ENCODE peak calls at places on chromosomes 16 and 17, in six cellular contexts. S is H1, U is IMR-90, O is H9, X is neuronal stem cell, M is mesendoderm. J is an unnamed sample.

GRCh38 chr16:65660390-65660789 is 538.5 kb upstream of the CDH11 start:
- DNase-seq in S (no peak), U (peak), O (no peak), X (no peak), M (no peak), J (no peak)

GRCh38 chr16:30179195-30179594 is 4.2 kb upstream of the CORO1A start:
- DNase-seq in S (no peak), U (no peak), O (no peak), X (no peak), M (no peak), J (no peak)

GRCh38 chr16:79769320-79770243 is 169.0 kb upstream of the MAF start:
- DNase-seq in S (no peak), U (no peak), O (no peak), X (no peak), M (no peak), J (no peak)

GRCh38 chr16:2456551-2457153 is 3.3 kb upstream of the TEDC2 start:
- DNase-seq in S (no peak), U (no peak), O (no peak), X (no peak), M (no peak), J (no peak)

GRCh38 chr16:21684199-21684598 is 20.4 kb downstream of the OTOA start:
- DNase-seq in S (no peak), U (no peak), O (peak), X (no peak), M (peak), J (no peak)

GRCh38 chr16:30786936-30787612 is at the start of gene ZNF629:
- DNase-seq in S (no peak), U (peak), O (peak), X (peak), M (peak), J (peak)

GRCh38 chr16:2015117-2015946 is 4.3 kb upstream of the NPW start:
- DNase-seq in S (no peak), U (peak), O (no peak), X (no peak), M (no peak), J (peak)

GRCh38 chr17:5838661-5839300 is 231.4 kb upstream of the WSCD1 start:
- DNase-seq in S (no peak), U (no peak), O (peak), X (no peak), M (no peak), J (no peak)

GRCh38 chr17:50064253-50064991 is 8.5 kb downstream of the ITGA3 start:
- DNase-seq in S (no peak), U (peak), O (no peak), X (no peak), M (peak), J (peak)

GRCh38 chr17:45101883-45102811 is 30.2 kb downstream of the PLCD3 start:
- DNase-seq in S (no peak), U (no peak), O (peak), X (no peak), M (no peak), J (peak)

GRCh38 chr17:47717261-47717697 is 15.8 kb upstream of the TBX21 start:
- DNase-seq in S (no peak), U (no peak), O (no peak), X (no peak), M (no peak), J (no peak)

GRCh38 chr16:1723450-1724147 is 17.6 kb downstream of the MAPK8IP3 start:
- DNase-seq in S (no peak), U (peak), O (no peak), X (no peak), M (peak), J (peak)

GRCh38 chr17:64780096-64781012 is 118.2 kb upstream of the SMURF2 start:
- DNase-seq in S (no peak), U (no peak), O (peak), X (no peak), M (peak), J (peak)

GRCh38 chr17:7716901-7717755 is at the start of gene DNAH2:
- DNase-seq in S (peak), U (peak), O (peak), X (peak), M (peak), J (peak)

GRCh38 chr17:74307984-74308773 is 17.8 kb upstream of the KIF19 start:
- DNase-seq in S (no peak), U (no peak), O (no peak), X (no peak), M (no peak), J (no peak)

GRCh38 chr17:50817142-50817751 is 18.1 kb upstream of the WFIKKN2 start:
- DNase-seq in S (no peak), U (no peak), O (peak), X (no peak), M (peak), J (peak)

GRCh38 chr16:47888142-47888541 is 267.7 kb downstream of the ABCC12 start:
- DNase-seq in S (peak), U (peak), O (peak), X (no peak), M (peak), J (peak)

GRCh38 chr16:50066482-50067289 is 916 bp downstream of the HEATR3 start:
- DNase-seq in S (no peak), U (no peak), O (no peak), X (peak), M (no peak), J (no peak)

DNA sequence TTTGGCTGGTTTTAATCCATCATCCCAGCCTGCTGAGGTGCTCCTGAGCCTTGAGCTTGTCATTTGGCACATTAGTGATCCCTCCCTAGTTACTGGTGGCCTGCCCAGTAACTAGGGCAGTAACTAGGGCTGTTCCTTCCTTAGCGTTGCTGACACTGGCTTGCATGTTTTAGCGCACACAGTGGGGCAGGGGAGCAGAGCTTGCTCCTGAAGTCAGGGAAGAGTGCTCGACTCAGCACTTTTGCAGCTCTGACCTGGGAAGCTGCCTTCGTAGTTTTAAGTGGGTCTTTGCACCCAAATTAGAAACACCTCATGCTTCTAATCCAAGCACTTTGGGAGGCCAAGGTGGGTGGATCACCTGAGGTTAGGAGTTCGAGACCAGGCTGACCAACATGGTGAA is 15.6 kb downstream of the CCDC42 start:
- DNase-seq in S (no peak), U (no peak), O (no peak), X (no peak), M (peak), J (no peak)
- H2BK15ac ChIP-seq in S (no peak), U (no peak), O (no peak), X (no peak), M (no peak), J (no peak)

GRCh38 chr17:17089796-17090641 is 47.8 kb downstream of the MPRIP start:
- DNase-seq in S (no peak), U (no peak), O (no peak), X (no peak), M (no peak), J (no peak)
- H3K18ac ChIP-seq in S (no peak), U (no peak), O (no peak), X (no peak), M (no peak), J (no peak)

GRCh38 chr17:78377858-78378224 is 608 bp upstream of the PGS1 start:
- DNase-seq in S (no peak), U (no peak), O (no peak), X (no peak), M (no peak), J (no peak)

GRCh38 chr17:78374189-78374588 is 4.3 kb upstream of the PGS1 start:
- DNase-seq in S (no peak), U (no peak), O (no peak), X (no peak), M (no peak), J (no peak)

GRCh38 chr17:78375401-78376079 is 2.9 kb upstream of the PGS1 start:
- DNase-seq in S (no peak), U (peak), O (no peak), X (no peak), M (no peak), J (peak)

GRCh38 chr17:78374631-78375274 is 3.7 kb upstream of the PGS1 start:
- DNase-seq in S (peak), U (peak), O (peak), X (peak), M (peak), J (peak)

GRCh38 chr17:78376161-78376560 is 2.3 kb upstream of the PGS1 start:
- DNase-seq in S (no peak), U (no peak), O (no peak), X (no peak), M (no peak), J (no peak)
- H3K4me2 ChIP-seq in S (no peak), U (peak), O (no peak), X (no peak), M (no peak), J (no peak)

DNA sequence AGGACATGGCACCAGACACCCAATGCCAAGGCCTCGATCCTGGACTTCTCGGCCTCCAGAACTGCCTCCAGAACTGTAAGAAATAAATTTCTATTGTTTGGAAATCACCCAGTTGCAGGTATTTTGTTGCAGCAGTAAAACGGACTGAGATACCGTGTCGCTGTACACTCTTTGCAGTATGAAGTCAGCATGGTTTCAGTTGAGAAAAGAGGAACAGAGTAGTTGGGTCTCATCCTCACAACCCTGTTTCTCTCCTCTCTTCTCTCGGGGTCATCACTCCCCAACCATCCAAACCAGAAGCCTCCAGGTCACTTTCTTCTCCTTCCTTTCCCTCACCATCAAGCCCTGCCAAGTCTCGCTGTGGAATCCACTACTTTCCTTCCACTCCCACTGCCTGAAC is 77.8 kb downstream of the ADCY9 start:
- DNase-seq in S (no peak), U (no peak), O (no peak), X (no peak), M (no peak), J (no peak)
- H2BK15ac ChIP-seq in S (no peak), U (no peak), O (no peak), X (no peak), M (no peak), J (no peak)

GRCh38 chr17:81518113-81518784 is 5.7 kb upstream of the ACTG1 start:
- DNase-seq in S (no peak), U (no peak), O (peak), X (no peak), M (peak), J (peak)
- H3K18ac ChIP-seq in S (peak), U (no peak), O (no peak), X (peak), M (no peak), J (peak)

DNA sequence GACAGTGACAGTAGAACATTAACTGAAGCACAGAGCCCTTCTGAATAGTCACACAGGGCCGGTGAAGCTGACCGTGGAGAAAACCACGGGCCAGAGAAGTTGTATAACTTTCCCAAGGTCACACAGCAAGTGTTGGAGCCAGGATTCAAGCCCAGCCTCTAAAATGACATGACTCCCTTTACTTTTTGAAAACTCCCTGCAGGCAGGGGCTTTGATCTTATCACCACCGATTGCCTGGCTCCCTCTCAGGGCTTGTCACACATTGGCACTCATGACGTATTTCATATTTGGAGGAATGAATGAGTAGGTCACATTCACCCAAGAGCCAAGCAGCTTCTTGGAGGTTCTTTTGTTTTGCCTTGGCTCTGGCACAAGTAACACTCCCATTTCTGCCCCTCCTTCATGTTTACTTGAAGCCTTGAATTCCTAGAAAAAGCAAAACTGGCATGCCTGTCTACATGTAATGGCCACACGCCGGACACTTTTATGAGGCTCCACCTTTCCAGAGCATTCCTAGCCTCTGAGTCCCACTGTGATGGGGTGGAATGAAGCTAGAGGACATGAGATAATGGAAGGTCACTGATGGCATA is 13.3 kb upstream of the RBBP6 start:
- DNase-seq in S (no peak), U (no peak), O (peak), X (no peak), M (no peak), J (no peak)
- H3K4me2 ChIP-seq in S (no peak), U (no peak), O (no peak), X (no peak), M (no peak), J (no peak)